ENCODE peak calls at places on chromosomes 16 and 17, in ten cellular contexts. P is breast epithelium, X is uterus, Z is stomach, J is tibial nerve, V is spleen, U is prostate gland, R is sigmoid colon, N is vagina, W is IMR-90. O is an unnamed sample.
A peak's percentile ranks its signal among the peaks of the same experiment; 100 is the strongest.

GRCh38 chr17:57106107-57106835 is 21.2 kb downstream of the AKAP1 start:
- DNase-seq in P (no peak), X (no peak), Z (no peak), J (no peak), V (no peak), U (no peak), R (no peak), N (no peak), W (no peak), O (no peak)

GRCh38 chr17:49707246-49707607 is 537 bp downstream of the SLC35B1 start:
- DNase-seq in P (no peak), X (no peak), Z (no peak), J (no peak), V (peak; percentile 66), U (no peak), R (no peak), N (no peak), W (no peak), O (no peak)

GRCh38 chr17:16171613-16172012 is 43.7 kb downstream of the NCOR1 start:
- DNase-seq in P (no peak), X (no peak), Z (peak; percentile 63), J (no peak), V (no peak), U (peak; percentile 11), R (no peak), N (no peak), W (peak; percentile 47), O (no peak)

GRCh38 chr16:14405611-14406537 is 224.2 kb downstream of the PARN start:
- DNase-seq in P (peak; percentile 19), X (no peak), Z (peak; percentile 33), J (no peak), V (no peak), U (no peak), R (peak; percentile 67), N (no peak), W (no peak), O (no peak)

GRCh38 chr16:77963185-77964044 is 58.9 kb upstream of the CLEC3A start:
- DNase-seq in P (no peak), X (no peak), Z (no peak), J (no peak), V (no peak), U (no peak), R (no peak), N (no peak), W (no peak), O (no peak)

GRCh38 chr17:82389379-82389778 is 17.8 kb downstream of the UTS2R start:
- DNase-seq in P (no peak), X (no peak), Z (no peak), J (no peak), V (no peak), U (no peak), R (no peak), N (no peak), W (no peak), O (no peak)

GRCh38 chr16:83779881-83780280 is 27.9 kb upstream of the HSBP1 start:
- DNase-seq in P (no peak), X (no peak), Z (no peak), J (no peak), V (no peak), U (no peak), R (no peak), N (no peak), W (peak; percentile 59), O (no peak)

GRCh38 chr16:27169511-27170071 is 33.7 kb upstream of the KDM8 start:
- DNase-seq in P (no peak), X (no peak), Z (peak; percentile 40), J (no peak), V (no peak), U (no peak), R (no peak), N (no peak), W (peak; percentile 89), O (peak; percentile 52)

GRCh38 chr16:80526418-80527061 is 14.3 kb upstream of the DYNLRB2 start:
- DNase-seq in P (no peak), X (peak; percentile 39), Z (peak; percentile 48), J (no peak), V (no peak), U (peak; percentile 50), R (no peak), N (no peak), W (peak; percentile 55), O (peak; percentile 7)

GRCh38 chr16:88527186-88527936 is 42.8 kb upstream of the ZC3H18 start:
- DNase-seq in P (no peak), X (peak; percentile 77), Z (peak; percentile 88), J (peak; percentile 44), V (peak; percentile 90), U (peak; percentile 44), R (peak; percentile 84), N (no peak), W (peak; percentile 47), O (peak; percentile 85)

GRCh38 chr17:21352221-21352980 is 23.8 kb upstream of the KCNJ12 start:
- DNase-seq in P (no peak), X (no peak), Z (no peak), J (no peak), V (peak; percentile 36), U (no peak), R (peak; percentile 50), N (no peak), W (no peak), O (no peak)

GRCh38 chr17:3656755-3657587 is 11.4 kb downstream of the TAX1BP3 start:
- DNase-seq in P (no peak), X (no peak), Z (no peak), J (no peak), V (no peak), U (no peak), R (no peak), N (no peak), W (no peak), O (no peak)

GRCh38 chr17:56661906-56662305 is 68.4 kb downstream of the NOG start:
- DNase-seq in P (no peak), X (no peak), Z (no peak), J (no peak), V (no peak), U (no peak), R (no peak), N (no peak), W (no peak), O (no peak)

GRCh38 chr16:67547423-67548264 is 14.7 kb upstream of the CTCF start:
- DNase-seq in P (no peak), X (no peak), Z (no peak), J (no peak), V (peak; percentile 92), U (no peak), R (peak; percentile 74), N (peak; percentile 88), W (no peak), O (no peak)

GRCh38 chr17:81832608-81833159 is 407 bp downstream of the MCRIP1 start:
- DNase-seq in P (peak; percentile 36), X (no peak), Z (no peak), J (no peak), V (peak; percentile 91), U (no peak), R (no peak), N (no peak), W (no peak), O (no peak)

GRCh38 chr16:24235806-24236205 is 20.3 kb upstream of the CACNG3 start:
- DNase-seq in P (no peak), X (no peak), Z (no peak), J (no peak), V (no peak), U (no peak), R (no peak), N (no peak), W (no peak), O (no peak)
- TF ChIP-seq POLR2A in P (no peak), X (no peak), Z (no peak), J (no peak), V (no peak), U (no peak), R (no peak), N (no peak), W (no peak), O (no peak)

DNA sequence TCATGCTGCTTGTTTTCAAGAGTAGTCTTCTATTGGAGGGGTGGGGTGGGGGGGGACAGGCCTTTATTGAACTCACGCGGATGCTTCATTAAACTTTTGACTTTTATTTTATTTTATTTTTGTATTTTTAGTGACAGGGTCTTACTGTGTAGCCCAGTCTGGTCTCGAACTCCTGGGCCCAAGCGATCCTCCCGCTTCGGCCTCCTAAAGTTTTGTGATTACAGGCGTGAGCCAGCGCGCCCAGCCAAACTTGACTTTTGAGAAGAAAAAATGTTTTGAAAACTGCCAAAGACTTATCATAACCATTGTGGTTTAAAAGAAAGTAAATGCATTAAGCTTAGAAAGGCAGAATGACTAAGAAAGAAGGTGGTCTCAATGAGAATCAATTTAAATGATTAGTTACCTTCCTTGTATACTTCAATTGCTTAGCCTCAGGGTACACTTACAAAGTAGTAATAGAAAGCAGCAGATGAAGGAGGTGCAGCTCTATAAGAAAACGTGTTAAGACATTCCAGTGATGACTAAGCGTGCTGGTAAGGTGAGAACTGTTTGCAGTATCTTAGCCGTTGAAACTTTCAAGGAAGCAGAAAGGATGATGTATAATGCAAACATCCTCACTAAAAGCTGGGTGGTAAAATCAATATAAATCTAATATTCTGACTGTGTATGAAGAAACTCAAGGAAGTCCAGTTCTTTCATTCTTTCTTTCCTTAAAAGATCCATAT is 1.2 kb downstream of the AP2B1 start:
- DNase-seq in P (no peak), X (no peak), Z (no peak), J (no peak), V (no peak), U (no peak), R (no peak), N (no peak), W (peak; percentile 79), O (peak; percentile 55)
- TF ChIP-seq POLR2A in P (no peak), X (no peak), Z (no peak), J (no peak), V (no peak), U (no peak), R (no peak), N (no peak), W (no peak), O (no peak)

GRCh38 chr17:41835214-41835799 is 725 bp downstream of the NT5C3B start:
- DNase-seq in P (no peak), X (no peak), Z (no peak), J (no peak), V (peak; percentile 77), U (no peak), R (no peak), N (no peak), W (no peak), O (no peak)

GRCh38 chr17:41836550-41837196 is 641 bp upstream of the NT5C3B start:
- DNase-seq in P (no peak), X (no peak), Z (no peak), J (no peak), V (no peak), U (no peak), R (no peak), N (no peak), W (no peak), O (no peak)

GRCh38 chr17:41837761-41838538 is at the start of gene KLHL10:
- DNase-seq in P (no peak), X (no peak), Z (no peak), J (no peak), V (no peak), U (no peak), R (no peak), N (no peak), W (no peak), O (no peak)

GRCh38 chr17:41835800-41836549 is at the start of gene NT5C3B:
- DNase-seq in P (peak; percentile 46), X (peak; percentile 68), Z (peak; percentile 67), J (peak; percentile 18), V (peak; percentile 88), U (peak; percentile 39), R (peak; percentile 82), N (no peak), W (no peak), O (peak; percentile 89)
- TF ChIP-seq POLR2A in P (no peak), X (peak; percentile 58), Z (no peak), J (peak; percentile 41), V (no peak), U (peak; percentile 18), R (no peak), N (no peak), W (no peak), O (peak; percentile 80)

GRCh38 chr17:18117533-18117932 is 9.0 kb downstream of the MYO15A start:
- DNase-seq in P (no peak), X (no peak), Z (no peak), J (no peak), V (no peak), U (no peak), R (no peak), N (no peak), W (no peak), O (no peak)
- TF ChIP-seq POLR2A in P (no peak), X (no peak), Z (no peak), J (no peak), V (no peak), U (no peak), R (no peak), N (no peak), W (no peak), O (no peak)

O was measured in H54.